ENCODE peak calls at places on chromosomes 1 and 21, in six cellular contexts. D is GM12878, B is heart left ventricle, P is T-cell, C is IMR-90, O is T-helper 17 cell. N is an unnamed sample.

GRCh38 chr1:22137006-22137720 is 5.7 kb downstream of the WNT4 start:
- ATAC-seq in D (no peak), B (no peak), P (no peak), C (peak), O (no peak), N (no peak)

GRCh38 chr1:41578712-41579335 is 94.3 kb upstream of the EDN2 start:
- ATAC-seq in D (no peak), B (no peak), P (no peak), C (no peak), O (no peak), N (no peak)

GRCh38 chr21:42475526-42476492 is 20.2 kb downstream of the RSPH1 start:
- ATAC-seq in D (peak), B (no peak), P (no peak), C (no peak), O (no peak), N (no peak)

GRCh38 chr1:197314672-197315071 is 46.6 kb downstream of the CRB1 start:
- ATAC-seq in D (no peak), B (no peak), P (no peak), C (no peak), O (no peak), N (no peak)

GRCh38 chr1:97378596-97378995 is 542.2 kb downstream of the DPYD start:
- ATAC-seq in D (no peak), B (no peak), P (no peak), C (peak), O (no peak), N (no peak)

GRCh38 chr1:46802901-46803574 is 4.2 kb downstream of the CYP4B1 start:
- ATAC-seq in D (no peak), B (no peak), P (no peak), C (no peak), O (no peak), N (no peak)

GRCh38 chr21:14889080-14889805 is 175.6 kb downstream of the NRIP1 start:
- ATAC-seq in D (no peak), B (no peak), P (no peak), C (peak), O (no peak), N (no peak)

GRCh38 chr1:109535971-109536491 is 3.6 kb upstream of the GPR61 start:
- ATAC-seq in D (no peak), B (peak), P (no peak), C (no peak), O (no peak), N (no peak)

GRCh38 chr1:36653850-36654249 is 171.1 kb upstream of the CSF3R start:
- ATAC-seq in D (no peak), B (peak), P (no peak), C (peak), O (no peak), N (no peak)

GRCh38 chr1:178137238-178137637 is 43.3 kb downstream of the RASAL2 start:
- ATAC-seq in D (no peak), B (no peak), P (no peak), C (peak), O (no peak), N (no peak)

GRCh38 chr1:31514117-31514516 is 62.2 kb upstream of the TINAGL1 start:
- ATAC-seq in D (no peak), B (no peak), P (no peak), C (no peak), O (no peak), N (no peak)

GRCh38 chr21:23522750-23523149 is 2084.5 kb downstream of the MRPL39 start:
- ATAC-seq in D (no peak), B (no peak), P (no peak), C (no peak), O (no peak), N (no peak)

GRCh38 chr21:26443867-26444266 is 129.2 kb downstream of the CYYR1 start:
- ATAC-seq in D (no peak), B (no peak), P (no peak), C (no peak), O (no peak), N (no peak)

GRCh38 chr1:59077739-59078503 is 219.0 kb upstream of the FGGY start:
- ATAC-seq in D (no peak), B (no peak), P (no peak), C (no peak), O (no peak), N (no peak)

GRCh38 chr21:36188081-36188681 is 31.6 kb downstream of the DOP1B start:
- ATAC-seq in D (no peak), B (peak), P (no peak), C (no peak), O (no peak), N (no peak)

GRCh38 chr1:22969224-22969829 is 3.3 kb downstream of the LACTBL1 start:
- ATAC-seq in D (no peak), B (peak), P (no peak), C (peak), O (no peak), N (no peak)

GRCh38 chr1:72122099-72122893 is 160.0 kb downstream of the NEGR1 start:
- ATAC-seq in D (no peak), B (peak), P (no peak), C (no peak), O (no peak), N (no peak)

GRCh38 chr1:206786212-206786886 is 14.1 kb upstream of the IL10 start:
- ATAC-seq in D (no peak), B (no peak), P (no peak), C (no peak), O (no peak), N (no peak)

GRCh38 chr21:38267991-38268858 is 11.4 kb downstream of the KCNJ15 start:
- ATAC-seq in D (peak), B (no peak), P (no peak), C (no peak), O (no peak), N (no peak)

GRCh38 chr1:109479901-109480300 is 3.8 kb upstream of the ATXN7L2 start:
- ATAC-seq in D (no peak), B (no peak), P (no peak), C (no peak), O (no peak), N (no peak)

GRCh38 chr1:86998727-86999126 is 84.3 kb downstream of the HS2ST1 start:
- ATAC-seq in D (peak), B (no peak), P (no peak), C (no peak), O (no peak), N (no peak)

GRCh38 chr21:46229133-46229922 is 754 bp upstream of the LSS start:
- ATAC-seq in D (peak), B (peak), P (peak), C (peak), O (peak), N (peak)

GRCh38 chr1:201582261-201582951 is 43.5 kb downstream of the NAV1 start:
- ATAC-seq in D (no peak), B (peak), P (no peak), C (peak), O (no peak), N (no peak)

GRCh38 chr1:226733309-226733708 is 5.8 kb downstream of the ITPKB start:
- ATAC-seq in D (peak), B (no peak), P (no peak), C (no peak), O (peak), N (no peak)

N was measured in stimulated activated memory B cell treated with anti-CD40 and anti-IgM and Interleukin-4, amounts not matched to agents 10 μg/mL and 1 μg/mL and 100 μg/mL, for 72 hours.